ENCODE peak calls at places on chromosomes 5 and 9, in ten cellular contexts. I is GM23248, N is GM23338, Z is kidney, Y is breast epithelium, A is heart right ventricle, H is esophagus squamous epithelium, M is pancreas, U is cardiac muscle cell, P is substantia nigra. D is an unnamed sample.

GRCh38 chr5:126360467-126360866 is 62.7 kb upstream of the GRAMD2B start:
- DNase-seq in I (no peak), Y (no peak), U (no peak), M (no peak), P (no peak), H (no peak), N (no peak), A (no peak), Z (no peak), D (no peak)

GRCh38 chr9:5813837-5814236 is 19.1 kb downstream of the ERMP1 start:
- DNase-seq in N (no peak), U (no peak), Y (no peak), A (no peak), P (no peak), H (no peak), M (no peak), I (no peak), Z (no peak), D (no peak)

GRCh38 chr5:89034588-89034987 is 151.6 kb upstream of the MEF2C start:
- DNase-seq in M (no peak), P (no peak), U (no peak), A (no peak), H (no peak), Y (no peak), N (no peak), I (peak; percentile 46), Z (no peak), D (no peak)

GRCh38 chr9:94624621-94625020 is 14.7 kb downstream of the FBP1 start:
- DNase-seq in I (no peak), M (no peak), Z (no peak), H (no peak), Y (no peak), N (no peak), U (no peak), P (no peak), A (no peak), D (no peak)

GRCh38 chr5:142817961-142818431 is 47.8 kb downstream of the ARHGAP26 start:
- DNase-seq in U (no peak), Y (peak; percentile 72), P (no peak), I (peak; percentile 58), A (no peak), N (no peak), M (no peak), Z (no peak), H (no peak), D (peak; percentile 64)

GRCh38 chr9:95107001-95107749 is 210.3 kb downstream of the FANCC start:
- DNase-seq in P (no peak), Z (peak; percentile 78), I (no peak), Y (no peak), H (no peak), N (no peak), U (no peak), A (peak; percentile 60), M (no peak), D (peak; percentile 55)

GRCh38 chr5:169280286-169280685 is 20.7 kb downstream of the SLIT3 start:
- DNase-seq in Z (no peak), M (no peak), Y (no peak), P (no peak), U (no peak), H (no peak), A (no peak), I (no peak), N (no peak), D (no peak)

GRCh38 chr9:76412638-76413037 is 18.4 kb upstream of the RFK start:
- DNase-seq in Y (no peak), A (no peak), H (no peak), U (no peak), N (no peak), Z (no peak), M (no peak), P (no peak), I (no peak), D (no peak)

GRCh38 chr9:120412425-120412951 is 167.5 kb downstream of the CDK5RAP2 start:
- DNase-seq in N (peak; percentile 58), A (no peak), I (peak; percentile 75), U (no peak), P (no peak), H (no peak), Y (no peak), Z (no peak), M (no peak), D (no peak)

GRCh38 chr9:86257406-86257805 is 2.1 kb downstream of the C9orf153 start:
- DNase-seq in P (no peak), M (no peak), Z (no peak), A (no peak), H (no peak), Y (no peak), U (no peak), N (no peak), I (no peak), D (no peak)

GRCh38 chr5:4144608-4145007 is 549.0 kb downstream of the IRX1 start:
- DNase-seq in N (no peak), Z (no peak), P (no peak), U (no peak), M (no peak), I (no peak), A (no peak), Y (no peak), H (no peak), D (no peak)

GRCh38 chr9:37412431-37413151 is 9.9 kb upstream of the GRHPR start:
- DNase-seq in I (no peak), U (no peak), A (no peak), Z (no peak), M (no peak), N (no peak), P (no peak), Y (peak; percentile 69), H (no peak), D (no peak)
- H3K27ac ChIP-seq in I (no peak overlapping the region), U (no peak overlapping the region), A (no peak overlapping the region), Z (no peak overlapping the region), M (no peak overlapping the region), N (no peak overlapping the region), P (no peak overlapping the region), Y (peak overlapping the region; percentile 74), H (peak overlapping the region; percentile 25), D (no peak overlapping the region)

GRCh38 chr9:89445801-89446228 is 52.1 kb downstream of the SEMA4D start:
- DNase-seq in Y (no peak), H (no peak), N (no peak), Z (peak; percentile 45), I (no peak), P (no peak), M (peak; percentile 35), U (no peak), A (peak; percentile 38), D (no peak)

GRCh38 chr9:89445135-89445797 is 52.6 kb downstream of the SEMA4D start:
- DNase-seq in U (no peak), I (no peak), Z (peak; percentile 16), H (no peak), N (no peak), M (no peak), A (no peak), P (no peak), Y (no peak), D (no peak)

GRCh38 chr9:89448381-89448780 is 49.5 kb downstream of the SEMA4D start:
- DNase-seq in I (no peak), M (peak; percentile 22), H (no peak), P (peak; percentile 84), N (no peak), A (no peak), Y (no peak), Z (peak; percentile 51), U (no peak), D (no peak)

GRCh38 chr9:89447416-89447815 is 50.5 kb downstream of the SEMA4D start:
- DNase-seq in M (peak; percentile 11), P (no peak), H (no peak), Z (peak; percentile 45), A (no peak), Y (no peak), N (no peak), I (no peak), U (no peak), D (no peak)

GRCh38 chr9:89446440-89447310 is 51.2 kb downstream of the SEMA4D start:
- DNase-seq in M (peak; percentile 33), U (no peak), P (no peak), H (no peak), N (no peak), A (no peak), Y (no peak), Z (peak; percentile 47), I (no peak), D (no peak)
- H3K27ac ChIP-seq in M (no peak overlapping the region), U (no peak overlapping the region), P (peak overlapping the region; percentile 99), H (no peak overlapping the region), N (no peak overlapping the region), A (no peak overlapping the region), Y (no peak overlapping the region), Z (no peak overlapping the region), I (no peak overlapping the region), D (no peak overlapping the region)

DNA sequence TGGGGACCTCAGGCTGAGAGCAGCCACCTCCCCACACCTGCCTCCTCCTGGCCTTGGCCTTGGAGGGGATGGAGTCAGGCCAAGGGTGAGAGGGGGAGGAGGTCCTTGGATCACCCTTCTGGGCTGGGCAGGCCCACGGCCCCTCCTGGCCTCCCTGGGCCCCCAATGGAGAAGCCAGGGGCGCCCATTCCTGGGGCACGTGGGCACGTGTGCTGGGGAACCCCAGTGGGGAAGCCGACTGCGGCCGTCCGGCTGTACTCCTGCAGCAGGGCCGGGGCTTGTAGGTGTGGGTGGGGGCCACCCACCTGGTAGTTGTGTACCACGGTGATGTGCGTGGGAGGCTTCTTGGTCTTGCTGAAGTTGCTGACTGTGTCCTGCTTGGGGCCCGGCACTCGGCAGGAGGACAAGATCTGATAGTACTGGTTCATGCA is 8.5 kb downstream of the CRAT start:
- DNase-seq in P (no peak), A (no peak), M (no peak), U (no peak), Z (no peak), N (no peak), I (no peak), Y (no peak), H (no peak), D (no peak)
- H3K27ac ChIP-seq in P (no peak overlapping the region), A (no peak overlapping the region), M (peak overlapping the region; percentile 50), U (no peak overlapping the region), Z (no peak overlapping the region), N (no peak overlapping the region), I (no peak overlapping the region), Y (no peak overlapping the region), H (no peak overlapping the region), D (no peak overlapping the region)

GRCh38 chr5:90136952-90137528 is 272.5 kb downstream of the CETN3 start:
- DNase-seq in A (no peak), I (no peak), P (no peak), M (no peak), U (no peak), H (no peak), N (no peak), Z (peak; percentile 50), Y (no peak), D (no peak)

GRCh38 chr5:90135979-90136378 is 273.6 kb downstream of the CETN3 start:
- DNase-seq in U (no peak), N (peak; percentile 73), M (no peak), I (no peak), A (no peak), H (no peak), P (no peak), Z (peak; percentile 43), Y (no peak), D (no peak)

GRCh38 chr5:90133941-90134340 is 275.6 kb downstream of the CETN3 start:
- DNase-seq in M (no peak), P (no peak), Y (no peak), H (no peak), Z (no peak), U (no peak), A (no peak), N (no peak), I (no peak), D (no peak)

GRCh38 chr5:90134381-90134780 is 275.2 kb downstream of the CETN3 start:
- DNase-seq in Z (no peak), M (no peak), N (no peak), Y (no peak), U (no peak), I (no peak), A (no peak), H (no peak), P (no peak), D (no peak)

GRCh38 chr5:90134892-90135291 is 274.7 kb downstream of the CETN3 start:
- DNase-seq in M (no peak), N (no peak), I (peak; percentile 63), U (no peak), H (no peak), P (peak; percentile 12), Z (peak; percentile 57), Y (no peak), A (peak; percentile 81), D (no peak)
- H3K27ac ChIP-seq in M (no peak overlapping the region), N (no peak overlapping the region), I (no peak overlapping the region), U (peak overlapping the region; percentile 31), H (no peak overlapping the region), P (no peak overlapping the region), Z (no peak overlapping the region), Y (no peak overlapping the region), A (peak overlapping the region; percentile 50), D (no peak overlapping the region)

D was measured in upper lobe of right lung.